ENCODE peak calls at places on chromosomes 13 and 19, in four cellular contexts. One of them, this sample, is unnamed.

GRCh38 chr13:80082396-80083096 is 258.4 kb downstream of the SPRY2 start:
- DNase-seq in nucleus accumbens: no peak
- DNase-seq in T-helper 1 cell: no peak
- DNase-seq in CD8-positive, alpha-beta memory T cell: no peak
- DNase-seq in this sample: no peak

GRCh38 chr13:78595819-78596700 is 7.3 kb downstream of the POU4F1 start:
- DNase-seq in nucleus accumbens: no peak
- DNase-seq in T-helper 1 cell: no peak
- DNase-seq in CD8-positive, alpha-beta memory T cell: no peak
- DNase-seq in this sample: no peak

GRCh38 chr13:113468461-113469147 is 15.3 kb upstream of the ADPRHL1 start:
- DNase-seq in nucleus accumbens: no peak
- DNase-seq in T-helper 1 cell: no peak
- DNase-seq in CD8-positive, alpha-beta memory T cell: no peak
- DNase-seq in this sample: no peak

GRCh38 chr19:11767633-11768133 is 883 bp downstream of the ZNF441 start:
- DNase-seq in nucleus accumbens: no peak
- DNase-seq in T-helper 1 cell: peak
- DNase-seq in CD8-positive, alpha-beta memory T cell: peak
- DNase-seq in this sample: no peak

GRCh38 chr13:50810998-50811397 is 32.5 kb downstream of the DLEU7 start:
- DNase-seq in nucleus accumbens: no peak
- DNase-seq in T-helper 1 cell: no peak
- DNase-seq in CD8-positive, alpha-beta memory T cell: no peak
- DNase-seq in this sample: no peak

GRCh38 chr13:102359264-102359663 is 42.6 kb downstream of the FGF14 start:
- DNase-seq in nucleus accumbens: no peak
- DNase-seq in T-helper 1 cell: no peak
- DNase-seq in CD8-positive, alpha-beta memory T cell: no peak
- DNase-seq in this sample: no peak

GRCh38 chr13:41099986-41100385 is 32.6 kb downstream of the KBTBD6 start:
- DNase-seq in nucleus accumbens: no peak
- DNase-seq in T-helper 1 cell: no peak
- DNase-seq in CD8-positive, alpha-beta memory T cell: no peak
- DNase-seq in this sample: no peak

GRCh38 chr19:1567116-1567847 is 843 bp downstream of the MEX3D start:
- DNase-seq in nucleus accumbens: no peak
- DNase-seq in T-helper 1 cell: no peak
- DNase-seq in CD8-positive, alpha-beta memory T cell: no peak
- DNase-seq in this sample: no peak

GRCh38 chr13:66128692-66129269 is 1101.4 kb downstream of the PCDH9 start:
- DNase-seq in nucleus accumbens: no peak
- DNase-seq in T-helper 1 cell: no peak
- DNase-seq in CD8-positive, alpha-beta memory T cell: no peak
- DNase-seq in this sample: no peak

GRCh38 chr13:49563513-49563912 is 21.8 kb downstream of the RCBTB1 start:
- DNase-seq in nucleus accumbens: no peak
- DNase-seq in T-helper 1 cell: no peak
- DNase-seq in CD8-positive, alpha-beta memory T cell: no peak
- DNase-seq in this sample: no peak